ENCODE peak calls at places on chromosomes 3 and 15, in nine cellular contexts. K, C, Z, X, N, S, J, G and Q are unnamed samples.

GRCh38 chr3:120741837-120742197 is 499 bp downstream of the RABL3 start:
- DNase-seq in X (no peak), Z (no peak), S (peak), J (no peak), K (no peak), G (no peak), C (peak), N (no peak), Q (no peak)

GRCh38 chr15:41943543-41944312 is 28.6 kb downstream of the EHD4 start:
- DNase-seq in N (no peak), J (peak), X (no peak), C (no peak), S (no peak), Z (no peak), K (no peak), G (no peak), Q (no peak)

GRCh38 chr3:194130211-194130610 is 5.7 kb upstream of the HES1 start:
- DNase-seq in Z (no peak), C (no peak), X (no peak), G (no peak), K (no peak), S (no peak), N (no peak), J (no peak), Q (no peak)

GRCh38 chr15:49906976-49907375 is 212.1 kb downstream of the ATP8B4 start:
- DNase-seq in G (no peak), K (no peak), X (no peak), Z (no peak), S (no peak), N (no peak), C (no peak), J (no peak), Q (no peak)

GRCh38 chr3:72520690-72521308 is 327.4 kb downstream of the SHQ1 start:
- DNase-seq in S (peak), C (peak), G (peak), J (peak), N (no peak), Z (no peak), K (peak), X (no peak), Q (no peak)

GRCh38 chr3:136207741-136208140 is 11.6 kb upstream of the MSL2 start:
- DNase-seq in J (no peak), X (no peak), N (no peak), C (no peak), Z (no peak), G (no peak), S (peak), K (no peak), Q (no peak)

GRCh38 chr3:11522398-11522715 is 121.4 kb downstream of the VGLL4 start:
- DNase-seq in G (no peak), C (no peak), J (no peak), N (no peak), X (no peak), K (no peak), Z (no peak), S (peak), Q (no peak)

GRCh38 chr15:37053070-37053653 is 47.2 kb downstream of the MEIS2 start:
- DNase-seq in G (no peak), Z (no peak), X (no peak), K (no peak), N (no peak), J (no peak), S (peak), C (no peak), Q (no peak)

GRCh38 chr15:67444100-67444499 is 76.8 kb upstream of the C15orf61 start:
- DNase-seq in S (no peak), Z (no peak), J (no peak), N (no peak), G (no peak), X (no peak), C (peak), K (no peak), Q (no peak)

GRCh38 chr15:41940441-41940857 is 31.9 kb downstream of the EHD4 start:
- DNase-seq in J (peak), X (peak), C (peak), S (peak), N (no peak), G (peak), K (no peak), Z (no peak), Q (peak)

GRCh38 chr3:128313181-128313725 is 153.4 kb downstream of the DNAJB8 start:
- DNase-seq in G (no peak), X (no peak), Z (no peak), K (no peak), J (peak), S (no peak), C (no peak), N (no peak), Q (no peak)

GRCh38 chr3:116663161-116663885 is 46.3 kb upstream of the TUSC7 start:
- DNase-seq in N (no peak), X (no peak), J (no peak), K (no peak), Z (no peak), G (no peak), S (no peak), C (no peak), Q (no peak)

GRCh38 chr3:31010491-31010890 is 116.0 kb upstream of the GADL1 start:
- DNase-seq in N (no peak), K (no peak), J (no peak), Z (no peak), S (peak), X (no peak), G (no peak), C (no peak), Q (no peak)

GRCh38 chr3:55097441-55097840 is 169.6 kb upstream of the LRTM1 start:
- DNase-seq in J (no peak), Z (no peak), X (no peak), N (no peak), S (no peak), G (no peak), C (peak), K (no peak), Q (no peak)

GRCh38 chr3:101829878-101830277 is 19.4 kb upstream of the NFKBIZ start:
- DNase-seq in G (no peak), J (no peak), S (no peak), K (no peak), N (no peak), X (no peak), Z (no peak), C (no peak), Q (no peak)

GRCh38 chr15:92328207-92328606 is 65.5 kb upstream of the ST8SIA2 start:
- DNase-seq in C (no peak), J (no peak), G (no peak), X (no peak), S (no peak), Z (no peak), N (no peak), K (no peak), Q (no peak)

GRCh38 chr3:53802256-53802880 is 43.9 kb downstream of the CHDH start:
- DNase-seq in Z (no peak), K (no peak), N (no peak), G (no peak), J (no peak), C (no peak), S (no peak), X (no peak), Q (no peak)

GRCh38 chr15:97174886-97175540 is 785.5 kb upstream of the ARRDC4 start:
- DNase-seq in G (no peak), Z (no peak), S (no peak), C (no peak), N (no peak), J (no peak), X (no peak), K (no peak), Q (no peak)

GRCh38 chr3:45409921-45410320 is 21.5 kb downstream of the LARS2 start:
- DNase-seq in C (peak), Z (no peak), N (no peak), X (no peak), J (no peak), G (no peak), S (no peak), K (no peak), Q (no peak)

GRCh38 chr3:117526485-117527079 is 817.0 kb downstream of the TUSC7 start:
- DNase-seq in C (peak), X (no peak), G (no peak), J (no peak), S (peak), N (no peak), Z (no peak), K (peak), Q (no peak)

GRCh38 chr3:134406331-134407246 is 32.3 kb upstream of the AMOTL2 start:
- DNase-seq in S (no peak), X (no peak), C (no peak), Z (no peak), G (no peak), N (peak), J (no peak), K (peak), Q (no peak)

GRCh38 chr3:38960953-38961622 is 90.7 kb downstream of the SCN11A start:
- DNase-seq in C (peak), Z (no peak), N (no peak), S (peak), X (peak), K (peak), J (no peak), G (peak), Q (no peak)

GRCh38 chr15:52101542-52102340 is 10.8 kb downstream of the BCL2L10 start:
- DNase-seq in N (no peak), C (no peak), Z (no peak), J (no peak), S (no peak), G (no peak), K (no peak), X (no peak), Q (no peak)

GRCh38 chr3:65616563-65616962 is 422.2 kb downstream of the MAGI1 start:
- DNase-seq in N (no peak), S (no peak), Z (no peak), X (no peak), G (no peak), K (no peak), C (no peak), J (no peak), Q (no peak)

GRCh38 chr3:177960014-177960413 is 576.2 kb upstream of the KCNMB2 start:
- DNase-seq in N (no peak), J (no peak), K (no peak), G (no peak), C (no peak), X (no peak), Z (no peak), S (peak), Q (no peak)

GRCh38 chr3:29468150-29468549 is 187.3 kb downstream of the RBMS3 start:
- DNase-seq in X (no peak), J (no peak), K (no peak), N (no peak), S (peak), C (peak), Z (no peak), G (no peak), Q (no peak)

GRCh38 chr3:100072328-100073048 is 41.8 kb downstream of the FILIP1L start:
- DNase-seq in C (no peak), N (no peak), S (peak), K (no peak), J (no peak), Z (no peak), X (no peak), G (no peak), Q (no peak)

GRCh38 chr3:69815959-69816358 is 76.7 kb downstream of the MITF start:
- DNase-seq in K (no peak), X (no peak), G (no peak), S (no peak), Z (no peak), C (no peak), J (no peak), N (no peak), Q (no peak)

GRCh38 chr3:129240436-129240835 is 9.0 kb upstream of the COPG1 start:
- DNase-seq in Z (no peak), G (no peak), X (no peak), C (no peak), N (no peak), S (peak), J (no peak), K (no peak), Q (no peak)

GRCh38 chr15:77352932-77353331 is 67.0 kb downstream of the PEAK1 start:
- DNase-seq in K (no peak), Z (no peak), S (no peak), N (no peak), J (no peak), C (no peak), X (no peak), G (no peak), Q (no peak)

GRCh38 chr3:185932213-185932612 is 5.6 kb downstream of the TRA2B start:
- DNase-seq in N (no peak), K (no peak), G (no peak), J (no peak), C (no peak), S (no peak), X (no peak), Z (no peak), Q (no peak)

GRCh38 chr15:44584162-44584749 is 47.3 kb downstream of the EIF3J start:
- DNase-seq in Z (peak), N (no peak), S (peak), C (peak), G (peak), J (no peak), X (peak), K (no peak), Q (peak)

GRCh38 chr3:155744091-155744625 is 713 bp downstream of the PLCH1 start:
- DNase-seq in X (peak), J (peak), G (peak), K (peak), S (peak), Z (peak), C (no peak), N (peak), Q (peak)

GRCh38 chr3:66991478-66991877 is 6.6 kb upstream of the KBTBD8 start:
- DNase-seq in G (no peak), N (no peak), K (no peak), C (peak), X (no peak), J (no peak), S (peak), Z (no peak), Q (no peak)

GRCh38 chr3:52786330-52787215 is 8.0 kb upstream of the ITIH3 start:
- DNase-seq in K (no peak), S (no peak), J (no peak), X (no peak), C (no peak), N (no peak), Z (no peak), G (no peak), Q (no peak)

GRCh38 chr3:41267975-41268640 is 68.8 kb downstream of the CTNNB1 start:
- DNase-seq in K (no peak), S (peak), J (no peak), C (peak), X (no peak), G (no peak), N (no peak), Z (no peak), Q (no peak)

GRCh38 chr15:75616766-75617165 is 8.8 kb downstream of the SNUPN start:
- DNase-seq in G (no peak), K (no peak), N (no peak), J (no peak), C (no peak), S (no peak), Z (no peak), X (no peak), Q (no peak)

GRCh38 chr3:190533511-190534282 is 19.8 kb downstream of the IL1RAP start:
- DNase-seq in X (no peak), G (no peak), N (peak), C (peak), S (peak), K (no peak), Z (no peak), J (peak), Q (no peak)